ENCODE peak calls at places on chromosomes 2 and 18, in five cellular contexts. One of them, this sample, is unnamed.
A peak's percentile ranks its signal among the peaks of the same experiment; 100 is the strongest.

GRCh38 chr18:250685-251084 is 17.2 kb downstream of the THOC1 start:
- DNase-seq in pancreas: no peak
- DNase-seq in CD8-positive, alpha-beta T cell: no peak
- DNase-seq in BE2C: no peak
- DNase-seq in HCT116: no peak
- DNase-seq in this sample: no peak

GRCh38 chr2:75497256-75497655 is 63.5 kb downstream of the EVA1A start:
- DNase-seq in pancreas: no peak
- DNase-seq in CD8-positive, alpha-beta T cell: no peak
- DNase-seq in BE2C: no peak
- DNase-seq in HCT116: no peak
- DNase-seq in this sample: no peak

GRCh38 chr2:199966405-199966804 is 11.0 kb downstream of the MAIP1 start:
- DNase-seq in pancreas: no peak
- DNase-seq in CD8-positive, alpha-beta T cell: no peak
- DNase-seq in BE2C: no peak
- DNase-seq in HCT116: no peak
- DNase-seq in this sample: no peak

GRCh38 chr2:11583203-11583752 is 49.4 kb downstream of the GREB1 start:
- DNase-seq in pancreas: no peak
- DNase-seq in CD8-positive, alpha-beta T cell: no peak
- DNase-seq in BE2C: no peak
- DNase-seq in HCT116: no peak
- DNase-seq in this sample: no peak

GRCh38 chr2:175690113-175690716 is 311.9 kb downstream of the LNPK start:
- DNase-seq in pancreas: no peak
- DNase-seq in CD8-positive, alpha-beta T cell: no peak
- DNase-seq in BE2C: peak; percentile 25
- DNase-seq in HCT116: peak; percentile 58
- DNase-seq in this sample: no peak

GRCh38 chr2:209566250-209566649 is 142.4 kb downstream of the MAP2 start:
- DNase-seq in pancreas: no peak
- DNase-seq in CD8-positive, alpha-beta T cell: no peak
- DNase-seq in BE2C: no peak
- DNase-seq in HCT116: no peak
- DNase-seq in this sample: no peak

GRCh38 chr2:233764264-233764663 is 4.2 kb downstream of the UGT1A1 start:
- DNase-seq in pancreas: no peak
- DNase-seq in CD8-positive, alpha-beta T cell: no peak
- DNase-seq in BE2C: no peak
- DNase-seq in HCT116: no peak
- DNase-seq in this sample: no peak

GRCh38 chr2:12844511-12844910 is 127.8 kb downstream of the TRIB2 start:
- DNase-seq in pancreas: no peak
- DNase-seq in CD8-positive, alpha-beta T cell: no peak
- DNase-seq in BE2C: no peak
- DNase-seq in HCT116: no peak
- DNase-seq in this sample: no peak

GRCh38 chr2:101762451-101763171 is 65.1 kb downstream of the MAP4K4 start:
- DNase-seq in pancreas: no peak
- DNase-seq in CD8-positive, alpha-beta T cell: no peak
- DNase-seq in BE2C: no peak
- DNase-seq in HCT116: no peak
- DNase-seq in this sample: no peak

DNA sequence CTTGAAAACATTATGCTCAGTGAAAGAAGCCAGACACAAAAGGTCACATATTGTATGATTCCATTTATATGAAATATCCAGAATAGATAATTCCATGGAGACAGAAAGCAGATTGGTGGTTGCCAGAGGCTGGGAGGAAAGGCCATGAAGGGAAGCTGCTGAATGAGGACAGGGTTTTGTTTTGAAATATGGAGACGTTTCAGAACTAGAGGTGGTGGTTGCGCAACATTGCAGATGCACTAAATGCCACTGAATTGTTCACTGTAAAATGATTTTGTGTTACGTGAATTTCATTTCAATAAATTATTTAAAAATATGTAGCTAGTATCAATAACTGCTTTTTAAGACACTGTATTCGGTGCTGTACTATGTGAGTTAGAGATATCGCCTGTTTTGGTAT is 101.7 kb upstream of the ZNF236 start:
- DNase-seq in pancreas: no peak
- DNase-seq in CD8-positive, alpha-beta T cell: no peak
- DNase-seq in BE2C: no peak
- DNase-seq in HCT116: no peak
- DNase-seq in this sample: no peak
- H3K4me1 ChIP-seq in pancreas: no peaks in the 10 kb centered on the region
- H3K4me1 ChIP-seq in CD8-positive, alpha-beta T cell: peaks cover 50% of the 10 kb centered on the region
- H3K4me1 ChIP-seq in BE2C: no peaks in the 10 kb centered on the region
- H3K4me1 ChIP-seq in HCT116: no peaks in the 10 kb centered on the region
- H3K4me1 ChIP-seq in this sample: no peaks in the 10 kb centered on the region

GRCh38 chr2:50513724-50514123 is 518.2 kb downstream of the NRXN1 start:
- DNase-seq in pancreas: no peak
- DNase-seq in CD8-positive, alpha-beta T cell: no peak
- DNase-seq in BE2C: no peak
- DNase-seq in HCT116: no peak
- DNase-seq in this sample: no peak
- TF ChIP-seq CTCF in pancreas: no peak
- TF ChIP-seq CTCF in CD8-positive, alpha-beta T cell: no peak
- TF ChIP-seq CTCF in BE2C: peak; percentile 27
- TF ChIP-seq CTCF in HCT116: peak; percentile 36
- TF ChIP-seq CTCF in this sample: no peak

DNA sequence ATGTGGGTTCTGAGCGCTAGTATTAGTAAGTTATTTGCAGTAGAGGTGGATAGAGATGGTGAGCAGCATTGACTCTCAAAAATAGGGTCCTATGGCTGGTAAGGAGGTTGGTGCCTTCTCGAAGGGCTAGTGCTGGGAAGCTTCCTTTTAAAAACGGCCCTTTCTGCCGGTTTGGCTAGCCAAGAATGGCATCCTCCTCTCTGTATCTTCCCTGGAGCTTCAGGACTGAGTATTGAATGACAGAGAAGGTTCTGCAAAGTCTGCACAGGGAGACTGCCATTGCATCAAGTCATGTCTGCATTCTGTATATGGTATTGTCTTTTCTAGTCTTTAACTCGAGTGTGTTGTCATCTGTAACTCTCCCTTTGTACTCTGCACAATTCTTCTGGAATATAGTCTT is 1.0 kb downstream of the LDLRAD4 start:
- DNase-seq in pancreas: no peak
- DNase-seq in CD8-positive, alpha-beta T cell: no peak
- DNase-seq in BE2C: no peak
- DNase-seq in HCT116: no peak
- DNase-seq in this sample: no peak
- H3K4me1 ChIP-seq in pancreas: peaks cover 22% of the 10 kb centered on the region
- H3K4me1 ChIP-seq in CD8-positive, alpha-beta T cell: peaks cover 36% of the 10 kb centered on the region
- H3K4me1 ChIP-seq in BE2C: peaks cover 30% of the 10 kb centered on the region
- H3K4me1 ChIP-seq in HCT116: peaks cover 4% of the 10 kb centered on the region
- H3K4me1 ChIP-seq in this sample: peaks cover 76% of the 10 kb centered on the region

GRCh38 chr2:196322963-196323810 is 151.8 kb upstream of the STK17B start:
- DNase-seq in pancreas: no peak
- DNase-seq in CD8-positive, alpha-beta T cell: no peak
- DNase-seq in BE2C: no peak
- DNase-seq in HCT116: no peak
- DNase-seq in this sample: no peak
- TF ChIP-seq CTCF in pancreas: no peak
- TF ChIP-seq CTCF in CD8-positive, alpha-beta T cell: no peak
- TF ChIP-seq CTCF in BE2C: no peak
- TF ChIP-seq CTCF in HCT116: no peak
- TF ChIP-seq CTCF in this sample: no peak

GRCh38 chr2:218885981-218886447 is 5.4 kb downstream of the WNT10A start:
- DNase-seq in pancreas: no peak
- DNase-seq in CD8-positive, alpha-beta T cell: no peak
- DNase-seq in BE2C: no peak
- DNase-seq in HCT116: no peak
- DNase-seq in this sample: no peak

GRCh38 chr2:218886461-218886947 is 5.9 kb downstream of the WNT10A start:
- DNase-seq in pancreas: no peak
- DNase-seq in CD8-positive, alpha-beta T cell: no peak
- DNase-seq in BE2C: peak; percentile 72
- DNase-seq in HCT116: no peak
- DNase-seq in this sample: no peak

GRCh38 chr2:218882866-218883366 is 2.3 kb downstream of the WNT10A start:
- DNase-seq in pancreas: no peak
- DNase-seq in CD8-positive, alpha-beta T cell: no peak
- DNase-seq in BE2C: peak; percentile 29
- DNase-seq in HCT116: no peak
- DNase-seq in this sample: no peak

GRCh38 chr2:218883491-218884490 is 3.1 kb downstream of the WNT10A start:
- DNase-seq in pancreas: peak; percentile 43
- DNase-seq in CD8-positive, alpha-beta T cell: no peak
- DNase-seq in BE2C: peak; percentile 50
- DNase-seq in HCT116: no peak
- DNase-seq in this sample: no peak

GRCh38 chr2:218884519-218884918 is 3.9 kb downstream of the WNT10A start:
- DNase-seq in pancreas: no peak
- DNase-seq in CD8-positive, alpha-beta T cell: no peak
- DNase-seq in BE2C: no peak
- DNase-seq in HCT116: no peak
- DNase-seq in this sample: no peak
- H3K4me1 ChIP-seq in pancreas: peaks cover 10% of the 10 kb centered on the region
- H3K4me1 ChIP-seq in CD8-positive, alpha-beta T cell: peaks cover 36% of the 10 kb centered on the region
- H3K4me1 ChIP-seq in BE2C: peaks cover 22% of the 10 kb centered on the region
- H3K4me1 ChIP-seq in HCT116: peaks cover 19% of the 10 kb centered on the region
- H3K4me1 ChIP-seq in this sample: peaks cover 22% of the 10 kb centered on the region

GRCh38 chr18:12604445-12605007 is 53.4 kb downstream of the SPIRE1 start:
- DNase-seq in pancreas: no peak
- DNase-seq in CD8-positive, alpha-beta T cell: no peak
- DNase-seq in BE2C: no peak
- DNase-seq in HCT116: no peak
- DNase-seq in this sample: no peak
- TF ChIP-seq CTCF in pancreas: no peak
- TF ChIP-seq CTCF in CD8-positive, alpha-beta T cell: no peak
- TF ChIP-seq CTCF in BE2C: no peak
- TF ChIP-seq CTCF in HCT116: peak; percentile 40
- TF ChIP-seq CTCF in this sample: no peak

DNA sequence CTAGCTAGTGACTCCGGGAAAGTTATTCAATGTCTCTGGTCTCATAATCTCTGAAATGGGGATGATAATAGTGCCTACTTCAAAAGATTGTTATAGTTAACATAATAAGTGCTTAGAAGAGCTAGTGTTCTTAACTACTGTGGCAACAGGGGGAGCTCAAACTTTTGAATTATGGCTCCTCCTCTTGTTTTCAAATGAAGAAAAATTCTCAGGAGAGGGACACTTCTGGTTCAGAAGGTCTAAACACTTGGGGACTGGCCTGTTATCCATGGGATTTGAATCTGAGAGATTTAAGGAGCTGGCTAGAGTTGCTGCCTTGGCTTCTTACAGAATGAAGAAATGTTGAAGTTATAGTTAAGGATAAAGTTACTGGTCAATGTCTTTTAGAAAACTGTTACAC is 92.2 kb upstream of the ITGB6 start:
- DNase-seq in pancreas: no peak
- DNase-seq in CD8-positive, alpha-beta T cell: no peak
- DNase-seq in BE2C: no peak
- DNase-seq in HCT116: no peak
- DNase-seq in this sample: no peak
- H3K4me1 ChIP-seq in pancreas: no peaks in the 10 kb centered on the region
- H3K4me1 ChIP-seq in CD8-positive, alpha-beta T cell: peaks cover 20% of the 10 kb centered on the region
- H3K4me1 ChIP-seq in BE2C: peaks cover 6% of the 10 kb centered on the region
- H3K4me1 ChIP-seq in HCT116: no peaks in the 10 kb centered on the region
- H3K4me1 ChIP-seq in this sample: peaks cover 59% of the 10 kb centered on the region

GRCh38 chr2:218429951-218430692 is 11.2 kb downstream of the VIL1 start:
- DNase-seq in pancreas: no peak
- DNase-seq in CD8-positive, alpha-beta T cell: no peak
- DNase-seq in BE2C: peak; percentile 46
- DNase-seq in HCT116: no peak
- DNase-seq in this sample: peak; percentile 20
- TF ChIP-seq CTCF in pancreas: no peak
- TF ChIP-seq CTCF in CD8-positive, alpha-beta T cell: no peak
- TF ChIP-seq CTCF in BE2C: no peak
- TF ChIP-seq CTCF in HCT116: no peak
- TF ChIP-seq CTCF in this sample: no peak

GRCh38 chr2:142868281-142868762 is 9.1 kb upstream of the KYNU start:
- DNase-seq in pancreas: peak; percentile 31
- DNase-seq in CD8-positive, alpha-beta T cell: no peak
- DNase-seq in BE2C: no peak
- DNase-seq in HCT116: no peak
- DNase-seq in this sample: peak; percentile 83

GRCh38 chr2:142866426-142866825 is 11.0 kb upstream of the KYNU start:
- DNase-seq in pancreas: no peak
- DNase-seq in CD8-positive, alpha-beta T cell: no peak
- DNase-seq in BE2C: no peak
- DNase-seq in HCT116: no peak
- DNase-seq in this sample: no peak

GRCh38 chr2:142869461-142870106 is 7.9 kb upstream of the KYNU start:
- DNase-seq in pancreas: no peak
- DNase-seq in CD8-positive, alpha-beta T cell: no peak
- DNase-seq in BE2C: no peak
- DNase-seq in HCT116: no peak
- DNase-seq in this sample: no peak

GRCh38 chr2:142865924-142866323 is 11.5 kb upstream of the KYNU start:
- DNase-seq in pancreas: no peak
- DNase-seq in CD8-positive, alpha-beta T cell: no peak
- DNase-seq in BE2C: no peak
- DNase-seq in HCT116: no peak
- DNase-seq in this sample: no peak

GRCh38 chr2:142867161-142867560 is 10.3 kb upstream of the KYNU start:
- DNase-seq in pancreas: no peak
- DNase-seq in CD8-positive, alpha-beta T cell: no peak
- DNase-seq in BE2C: no peak
- DNase-seq in HCT116: no peak
- DNase-seq in this sample: no peak
- H3K4me1 ChIP-seq in pancreas: no peaks in the 10 kb centered on the region
- H3K4me1 ChIP-seq in CD8-positive, alpha-beta T cell: no peaks in the 10 kb centered on the region
- H3K4me1 ChIP-seq in BE2C: no peaks in the 10 kb centered on the region
- H3K4me1 ChIP-seq in HCT116: no peaks in the 10 kb centered on the region
- H3K4me1 ChIP-seq in this sample: peaks cover 14% of the 10 kb centered on the region

GRCh38 chr18:68772268-68772667 is 25.6 kb upstream of the CCDC102B start:
- DNase-seq in pancreas: no peak
- DNase-seq in CD8-positive, alpha-beta T cell: no peak
- DNase-seq in BE2C: no peak
- DNase-seq in HCT116: no peak
- DNase-seq in this sample: no peak
- TF ChIP-seq CTCF in pancreas: no peak
- TF ChIP-seq CTCF in CD8-positive, alpha-beta T cell: no peak
- TF ChIP-seq CTCF in BE2C: no peak
- TF ChIP-seq CTCF in HCT116: no peak
- TF ChIP-seq CTCF in this sample: no peak